ENCODE peak calls at places on chromosomes 3 and 15, in six cellular contexts. N is epithelial cell of proximal tubule, J is RWPE1, B is astrocyte of the spinal cord, P is lower leg skin, G is CD14-positive monocyte. H is an unnamed sample.
A peak's percentile ranks its signal among the peaks of the same experiment; 100 is the strongest.

GRCh38 chr3:138949445-138950005 is 2.5 kb downstream of the FOXL2NB start:
- DNase-seq in J (no peak), G (no peak), P (no peak), B (no peak), N (no peak), H (no peak)

GRCh38 chr15:82139823-82140268 is 94.0 kb upstream of the MEX3B start:
- DNase-seq in B (peak; percentile 69), N (no peak), P (no peak), G (no peak), J (peak; percentile 54), H (peak; percentile 58)

GRCh38 chr3:37963635-37964034 is 27.0 kb upstream of the VILL start:
- DNase-seq in N (peak; percentile 92), B (no peak), G (no peak), P (no peak), J (no peak), H (no peak)

GRCh38 chr15:52050416-52050815 is 31.4 kb downstream of the MAPK6 start:
- DNase-seq in J (peak; percentile 48), G (no peak), N (no peak), P (no peak), B (peak; percentile 38), H (peak; percentile 58)

GRCh38 chr3:148074916-148075315 is 622.8 kb upstream of the AGTR1 start:
- DNase-seq in B (no peak), G (no peak), P (no peak), J (no peak), N (no peak), H (no peak)

GRCh38 chr3:101026881-101027678 is 33.9 kb upstream of the ABI3BP start:
- DNase-seq in B (no peak), P (no peak), G (no peak), J (no peak), N (no peak), H (no peak)

GRCh38 chr3:66104535-66104934 is 65.8 kb upstream of the MAGI1 start:
- DNase-seq in J (no peak), G (no peak), B (no peak), N (no peak), P (no peak), H (no peak)

GRCh38 chr3:102206506-102207145 is 228.2 kb upstream of the ZPLD1 start:
- DNase-seq in G (no peak), N (peak; percentile 90), J (no peak), P (peak; percentile 89), B (peak; percentile 64), H (peak; percentile 35)

DNA sequence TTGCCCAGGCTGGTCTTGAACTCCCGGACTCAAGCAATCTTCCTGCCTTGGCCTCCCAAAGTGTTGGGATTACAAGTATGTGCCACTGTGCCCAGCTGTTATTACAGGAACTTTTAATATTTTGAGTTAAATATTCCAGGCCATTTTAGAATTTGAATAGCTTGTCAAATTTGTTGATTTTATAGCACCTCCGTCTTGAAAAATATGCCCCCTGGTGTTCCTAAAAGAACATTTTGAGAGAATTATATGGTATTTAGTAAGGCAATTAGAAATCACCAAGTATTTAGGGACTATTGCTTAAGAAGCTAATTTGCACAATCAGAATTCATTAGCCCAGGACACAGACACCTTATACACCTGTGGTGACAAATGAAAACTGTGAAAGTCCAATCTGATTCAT is 23.7 kb downstream of the PDE8A start:
- DNase-seq in B (no peak), J (no peak), P (no peak), N (no peak), G (no peak), H (no peak)
- TF ChIP-seq CTCF in B (peak; percentile 12), J (no peak), P (no peak), N (peak; percentile 25), G (no peak), H (peak; percentile 7)

DNA sequence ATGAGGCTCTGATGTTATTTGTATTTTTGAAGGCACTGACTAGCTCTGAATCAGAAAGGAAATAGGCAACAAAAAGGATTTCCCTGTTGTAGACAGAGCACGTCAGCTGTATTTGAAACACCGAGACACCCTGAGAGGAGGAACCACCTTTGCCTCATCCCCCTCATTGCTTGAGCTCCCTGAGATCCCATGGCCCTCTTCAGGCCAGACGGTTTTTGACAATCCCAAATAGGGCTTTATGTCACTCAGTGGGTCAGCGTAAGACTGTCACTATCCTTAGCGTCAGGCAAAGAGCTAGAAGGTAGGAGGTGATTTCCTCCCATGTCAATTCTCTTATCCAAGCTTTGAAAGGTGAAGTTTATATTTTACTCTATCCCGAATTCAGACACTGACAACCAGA is 254.3 kb downstream of the ZNF621 start:
- DNase-seq in P (no peak), J (no peak), N (no peak), G (no peak), B (no peak), H (no peak)
- TF ChIP-seq CTCF in P (no peak), J (no peak), N (no peak), G (no peak), B (no peak), H (no peak)

GRCh38 chr3:36814776-36815175 is 50.4 kb upstream of the DCLK3 start:
- DNase-seq in N (no peak), G (no peak), J (no peak), B (no peak), P (no peak), H (no peak)
- TF ChIP-seq CTCF in N (peak; percentile 21), G (no peak), J (no peak), B (peak; percentile 36), P (no peak), H (peak; percentile 32)

GRCh38 chr3:27943106-27943505 is 221.0 kb upstream of the EOMES start:
- DNase-seq in P (no peak), J (peak; percentile 4), G (no peak), B (no peak), N (no peak), H (peak; percentile 36)
- TF ChIP-seq CTCF in P (no peak), J (peak; percentile 18), G (no peak), B (peak; percentile 33), N (peak; percentile 63), H (peak; percentile 59)

GRCh38 chr3:117407317-117407716 is 697.7 kb downstream of the TUSC7 start:
- DNase-seq in G (no peak), J (peak; percentile 5), N (no peak), P (no peak), B (no peak), H (peak; percentile 37)
- TF ChIP-seq CTCF in G (peak; percentile 20), J (no peak), N (peak; percentile 63), P (no peak), B (peak; percentile 43), H (peak; percentile 37)

DNA sequence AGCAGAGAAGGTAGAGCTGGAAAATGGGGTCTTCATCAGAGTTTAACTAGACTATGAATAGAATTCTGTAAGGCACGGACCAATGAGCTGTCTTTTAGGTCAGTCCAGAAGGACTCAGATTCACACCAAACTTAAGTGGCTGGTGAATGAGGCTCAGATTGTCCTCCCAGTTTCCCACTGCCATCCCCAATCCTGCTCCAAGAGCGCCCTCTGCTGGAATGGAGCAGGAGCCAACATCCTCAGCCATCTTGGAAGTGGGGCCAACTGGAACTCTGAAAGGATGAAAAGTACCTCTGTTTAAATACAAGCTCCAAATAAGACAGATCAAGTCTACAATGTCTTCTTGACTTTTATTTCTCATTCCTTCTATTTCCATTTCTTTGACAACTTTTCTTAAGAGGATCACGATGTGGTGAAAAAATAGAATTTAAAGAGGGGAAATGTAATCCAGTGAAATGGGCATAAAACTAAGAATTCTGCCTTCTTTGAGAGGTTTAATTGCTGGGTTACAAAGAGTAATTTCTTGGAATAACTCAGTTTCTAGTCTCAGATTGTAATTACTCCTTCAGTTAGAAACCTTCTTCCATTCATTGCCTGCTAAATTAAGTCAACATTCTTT is 217.1 kb upstream of the TPRG1 start:
- DNase-seq in B (peak; percentile 91), J (peak; percentile 81), G (peak; percentile 86), P (peak; percentile 82), N (no peak), H (peak; percentile 95)
- TF ChIP-seq CTCF in B (peak; percentile 92), J (peak; percentile 81), G (peak; percentile 94), P (no peak), N (peak; percentile 97), H (peak; percentile 93)

GRCh38 chr3:123346726-123347125 is 102.2 kb downstream of the ADCY5 start:
- DNase-seq in P (no peak), G (peak; percentile 19), N (no peak), J (no peak), B (no peak), H (peak; percentile 46)

GRCh38 chr3:123346041-123346440 is 102.8 kb downstream of the ADCY5 start:
- DNase-seq in N (no peak), J (no peak), B (no peak), G (peak; percentile 23), P (no peak), H (no peak)

GRCh38 chr3:123344175-123344908 is 104.5 kb downstream of the ADCY5 start:
- DNase-seq in J (no peak), P (no peak), N (no peak), G (peak; percentile 25), B (peak; percentile 86), H (peak; percentile 44)

GRCh38 chr3:123343296-123344174 is 105.4 kb downstream of the ADCY5 start:
- DNase-seq in J (no peak), B (no peak), G (peak; percentile 29), N (no peak), P (no peak), H (peak; percentile 63)

GRCh38 chr3:123344941-123345594 is 103.8 kb downstream of the ADCY5 start:
- DNase-seq in G (peak; percentile 6), B (peak; percentile 7), J (no peak), P (no peak), N (no peak), H (no peak)
- TF ChIP-seq CTCF in G (no peak), B (no peak), J (no peak), P (no peak), N (no peak), H (no peak)

GRCh38 chr15:64017591-64018163 is 28.6 kb downstream of the DAPK2 start:
- DNase-seq in N (no peak), B (peak; percentile 20), G (no peak), P (no peak), J (no peak), H (peak; percentile 57)

GRCh38 chr15:64013179-64014043 is 32.9 kb downstream of the DAPK2 start:
- DNase-seq in B (no peak), N (no peak), J (peak; percentile 76), G (no peak), P (peak; percentile 34), H (no peak)

GRCh38 chr15:64017082-64017588 is 29.1 kb downstream of the DAPK2 start:
- DNase-seq in P (no peak), B (peak; percentile 47), G (no peak), N (no peak), J (peak; percentile 91), H (no peak)

GRCh38 chr15:64014995-64015394 is 31.3 kb downstream of the DAPK2 start:
- DNase-seq in P (no peak), B (no peak), G (no peak), N (no peak), J (no peak), H (no peak)

GRCh38 chr15:64016257-64016656 is 30.0 kb downstream of the DAPK2 start:
- DNase-seq in B (no peak), P (no peak), G (no peak), N (no peak), J (no peak), H (no peak)
- TF ChIP-seq CTCF in B (no peak), P (no peak), G (no peak), N (no peak), J (no peak), H (no peak)